ENCODE peak calls at places on chromosomes 4 and X, in six cellular contexts. A is body of pancreas; O is neural progenitor cell; X is BJ; M is NCI-H2081; R is activated CD4-positive, alpha-beta T cell treated with anti-CD3 and anti-CD28 coated beads for 24 hours. Y is an unnamed sample.

GRCh38 chr4:1767770-1768366 is 25.2 kb upstream of the FGFR3 start:
- DNase-seq in A (peak), O (peak), X (no peak), M (no peak), R (peak), Y (no peak)

GRCh38 chr4:20430555-20430954 is 178.8 kb downstream of the SLIT2 start:
- DNase-seq in A (no peak), O (no peak), X (no peak), M (no peak), R (no peak), Y (no peak)

GRCh38 chr4:24471623-24472510 is 112.5 kb downstream of the DHX15 start:
- DNase-seq in A (peak), O (peak), X (no peak), M (peak), R (no peak), Y (peak)

GRCh38 chr4:15778742-15779231 is 659 bp downstream of the CD38 start:
- DNase-seq in A (peak), O (no peak), X (no peak), M (peak), R (no peak), Y (peak)

GRCh38 chr4:62057060-62057459 is 856.9 kb downstream of the ADGRL3 start:
- DNase-seq in A (no peak), O (no peak), X (no peak), M (no peak), R (no peak), Y (no peak)

GRCh38 chr4:56315041-56315440 is 72.2 kb downstream of the AASDH start:
- DNase-seq in A (no peak), O (no peak), X (no peak), M (no peak), R (no peak), Y (no peak)

GRCh38 chr4:76898949-76899640 is 1.2 kb upstream of the SOWAHB start:
- DNase-seq in A (no peak), O (no peak), X (no peak), M (no peak), R (no peak), Y (no peak)

GRCh38 chr4:185831125-185831815 is 19.3 kb upstream of the SORBS2 start:
- DNase-seq in A (no peak), O (no peak), X (no peak), M (no peak), R (no peak), Y (no peak)

GRCh38 chrX:113906168-113906567 is 677.7 kb upstream of the HTR2C start:
- DNase-seq in A (no peak), O (peak), X (no peak), M (no peak), R (no peak), Y (no peak)

GRCh38 chr4:155353923-155354540 is 22.7 kb downstream of the MAP9 start:
- DNase-seq in A (peak), O (peak), X (no peak), M (peak), R (peak), Y (no peak)

GRCh38 chr4:3452376-3452775 is 10.6 kb downstream of the HGFAC start:
- DNase-seq in A (no peak), O (peak), X (no peak), M (no peak), R (no peak), Y (no peak)

GRCh38 chr4:56425518-56425917 is 9.9 kb downstream of the PPAT start:
- DNase-seq in A (no peak), O (no peak), X (no peak), M (no peak), R (no peak), Y (no peak)

GRCh38 chr4:77169496-77169895 is 12.5 kb downstream of the CCNG2 start:
- DNase-seq in A (no peak), O (peak), X (no peak), M (no peak), R (no peak), Y (no peak)

GRCh38 chr4:132818091-132818490 is 331.0 kb upstream of the PCDH10 start:
- DNase-seq in A (no peak), O (peak), X (no peak), M (no peak), R (no peak), Y (no peak)

GRCh38 chrX:11670316-11670715 is 4.6 kb upstream of the ARHGAP6 start:
- DNase-seq in A (no peak), O (no peak), X (no peak), M (no peak), R (no peak), Y (no peak)

GRCh38 chr4:107993969-107994368 is 4.3 kb downstream of the HADH start:
- DNase-seq in A (no peak), O (no peak), X (no peak), M (no peak), R (no peak), Y (no peak)

GRCh38 chrX:74537011-74537390 is 77.4 kb downstream of the RLIM start:
- DNase-seq in A (no peak), O (no peak), X (no peak), M (no peak), R (no peak), Y (no peak)

GRCh38 chr4:76212851-76213414 is 691 bp downstream of the SCARB2 start:
- DNase-seq in A (no peak), O (peak), X (no peak), M (no peak), R (no peak), Y (no peak)

GRCh38 chr4:46937493-46937892 is 28.4 kb upstream of the COX7B2 start:
- DNase-seq in A (no peak), O (no peak), X (no peak), M (peak), R (no peak), Y (no peak)

GRCh38 chrX:47179221-47179927 is 14.3 kb upstream of the UBA1 start:
- DNase-seq in A (no peak), O (no peak), X (no peak), M (no peak), R (no peak), Y (no peak)

GRCh38 chrX:155048997-155049619 is 21.8 kb downstream of the CMC4 start:
- DNase-seq in A (peak), O (peak), X (no peak), M (peak), R (peak), Y (no peak)

GRCh38 chrX:155056877-155057792 is 13.8 kb downstream of the CMC4 start:
- DNase-seq in A (peak), O (peak), X (no peak), M (peak), R (peak), Y (peak)

GRCh38 chr4:61292322-61292721 is 92.2 kb downstream of the ADGRL3 start:
- DNase-seq in A (no peak), O (no peak), X (no peak), M (no peak), R (no peak), Y (no peak)

GRCh38 chrX:54494166-54494969 is 1.7 kb downstream of the FGD1 start:
- DNase-seq in A (no peak), O (no peak), X (no peak), M (no peak), R (no peak), Y (no peak)

GRCh38 chr4:69800599-69800998 is 40.2 kb upstream of the SULT1B1 start:
- DNase-seq in A (no peak), O (no peak), X (no peak), M (no peak), R (no peak), Y (no peak)

GRCh38 chr4:78379991-78380739 is 171.4 kb upstream of the ANXA3 start:
- DNase-seq in A (peak), O (no peak), X (no peak), M (no peak), R (no peak), Y (no peak)

GRCh38 chr4:182655321-182655720 is 261.9 kb downstream of the DCTD start:
- DNase-seq in A (no peak), O (no peak), X (no peak), M (no peak), R (no peak), Y (no peak)

GRCh38 chrX:148161661-148162060 is 180.5 kb downstream of the FMR1NB start:
- DNase-seq in A (no peak), O (no peak), X (no peak), M (no peak), R (no peak), Y (no peak)

GRCh38 chr4:177005801-177006230 is 213.1 kb upstream of the VEGFC start:
- DNase-seq in A (no peak), O (no peak), X (peak), M (no peak), R (no peak), Y (no peak)

GRCh38 chr4:36243355-36244256 is 708 bp downstream of the ARAP2 start:
- DNase-seq in A (peak), O (no peak), X (no peak), M (peak), R (no peak), Y (peak)

GRCh38 chr4:154361450-154361849 is 130.1 kb downstream of the DCHS2 start:
- DNase-seq in A (no peak), O (no peak), X (no peak), M (no peak), R (no peak), Y (no peak)

GRCh38 chr4:6172093-6172926 is 28.0 kb downstream of the JAKMIP1 start:
- DNase-seq in A (no peak), O (no peak), X (no peak), M (no peak), R (no peak), Y (peak)

GRCh38 chrX:39577976-39578962 is 519.5 kb downstream of the BCOR start:
- DNase-seq in A (no peak), O (no peak), X (no peak), M (no peak), R (peak), Y (no peak)